ENCODE peak calls at places on chromosomes 7 and 10, in seven cellular contexts. H is kidney epithelial cell; E is H9; J is DND-41; W is foreskin fibroblast; U is endodermal cell; L is activated CD8-positive, alpha-beta T cell treated with anti-CD3 and anti-CD28 coated beads for 36 hours. G is an unnamed sample.

GRCh38 chr7:95636140-95636539 is 39.8 kb upstream of the PDK4 start:
- DNase-seq in U (no peak), L (no peak), W (peak), H (peak), E (no peak), J (no peak), G (no peak)

GRCh38 chr7:129630341-129630740 is 18.8 kb downstream of the NRF1 start:
- DNase-seq in E (no peak), H (no peak), J (no peak), W (no peak), U (no peak), L (no peak), G (no peak)

GRCh38 chr7:17109017-17109416 is 189.4 kb upstream of the AHR start:
- DNase-seq in W (peak), H (no peak), J (no peak), U (no peak), L (no peak), E (no peak), G (no peak)

GRCh38 chr7:143417734-143418378 is 9.2 kb upstream of the EPHA1 start:
- DNase-seq in U (no peak), E (no peak), L (no peak), H (no peak), J (no peak), W (peak), G (no peak)

GRCh38 chr7:80307251-80307856 is 172.7 kb downstream of the GNAI1 start:
- DNase-seq in U (no peak), H (no peak), L (no peak), J (no peak), W (peak), E (no peak), G (no peak)

GRCh38 chr7:45692031-45692430 is 117.9 kb downstream of the ADCY1 start:
- DNase-seq in W (no peak), H (no peak), J (no peak), U (no peak), E (no peak), L (no peak), G (no peak)

GRCh38 chr10:12409613-12410012 is 60.3 kb downstream of the CAMK1D start:
- DNase-seq in U (no peak), L (no peak), E (no peak), W (no peak), J (no peak), H (no peak), G (no peak)

GRCh38 chr7:138049505-138050116 is 26.6 kb upstream of the AKR1D1 start:
- DNase-seq in E (no peak), W (no peak), U (no peak), L (no peak), H (no peak), J (no peak), G (no peak)

GRCh38 chr7:101021703-101022102 is 1.8 kb downstream of the MUC17 start:
- DNase-seq in W (no peak), J (no peak), E (no peak), L (no peak), H (no peak), U (no peak), G (no peak)

GRCh38 chr7:13879994-13880686 is 109.3 kb downstream of the ETV1 start:
- DNase-seq in E (no peak), U (no peak), H (peak), J (no peak), L (no peak), W (peak), G (no peak)

GRCh38 chr7:100021297-100021696 is 5.9 kb downstream of the ZKSCAN1 start:
- DNase-seq in U (no peak), H (no peak), W (no peak), L (peak), E (no peak), J (no peak), G (no peak)

GRCh38 chr10:103912759-103913158 is 5.2 kb downstream of the STN1 start:
- DNase-seq in U (no peak), E (no peak), W (no peak), J (no peak), H (no peak), L (no peak), G (no peak)

GRCh38 chr7:16929146-16929762 is 47.5 kb upstream of the AGR3 start:
- DNase-seq in J (no peak), L (no peak), E (no peak), W (no peak), H (no peak), U (no peak), G (no peak)

GRCh38 chr7:101058355-101058754 is 26.9 kb upstream of the TRIM56 start:
- DNase-seq in U (peak), W (peak), J (peak), H (no peak), L (peak), E (peak), G (peak)

GRCh38 chr7:9891056-9891455 is 1082.6 kb upstream of the PHF14 start:
- DNase-seq in E (no peak), H (no peak), J (no peak), L (no peak), U (no peak), W (no peak), G (no peak)

GRCh38 chr7:805261-805660 is 27.0 kb upstream of the SUN1 start:
- DNase-seq in U (no peak), E (no peak), W (no peak), L (no peak), J (no peak), H (no peak), G (peak)

GRCh38 chr10:79376751-79377556 is 29.7 kb downstream of the PPIF start:
- DNase-seq in J (no peak), H (no peak), E (no peak), W (no peak), U (no peak), L (no peak), G (no peak)

GRCh38 chr10:124625831-124626238 is 118.3 kb downstream of the FAM53B start:
- DNase-seq in H (no peak), L (no peak), U (no peak), J (no peak), W (no peak), E (no peak), G (no peak)

GRCh38 chr7:134886353-134887057 is 99.8 kb upstream of the AGBL3 start:
- DNase-seq in E (no peak), J (no peak), U (no peak), L (no peak), H (no peak), W (peak), G (no peak)

GRCh38 chr10:109343293-109343692 is 580.0 kb downstream of the XPNPEP1 start:
- DNase-seq in W (peak), E (no peak), H (peak), L (no peak), U (no peak), J (no peak), G (no peak)

GRCh38 chr7:146106319-146106718 is 10.3 kb upstream of the CNTNAP2 start:
- DNase-seq in L (no peak), U (no peak), J (no peak), E (no peak), W (no peak), H (no peak), G (no peak)

GRCh38 chr10:6300106-6300783 is 97.5 kb downstream of the PFKFB3 start:
- DNase-seq in U (no peak), L (peak), J (peak), E (no peak), W (peak), H (peak), G (no peak)

GRCh38 chr10:78047314-78047891 is 13.7 kb downstream of the RPS24 start:
- DNase-seq in H (peak), J (peak), L (peak), W (peak), U (peak), E (peak), G (peak)
- TF ChIP-seq CTCF in H (peak), J (peak), L (peak), W (peak), U (peak), E (peak), G (peak)

DNA sequence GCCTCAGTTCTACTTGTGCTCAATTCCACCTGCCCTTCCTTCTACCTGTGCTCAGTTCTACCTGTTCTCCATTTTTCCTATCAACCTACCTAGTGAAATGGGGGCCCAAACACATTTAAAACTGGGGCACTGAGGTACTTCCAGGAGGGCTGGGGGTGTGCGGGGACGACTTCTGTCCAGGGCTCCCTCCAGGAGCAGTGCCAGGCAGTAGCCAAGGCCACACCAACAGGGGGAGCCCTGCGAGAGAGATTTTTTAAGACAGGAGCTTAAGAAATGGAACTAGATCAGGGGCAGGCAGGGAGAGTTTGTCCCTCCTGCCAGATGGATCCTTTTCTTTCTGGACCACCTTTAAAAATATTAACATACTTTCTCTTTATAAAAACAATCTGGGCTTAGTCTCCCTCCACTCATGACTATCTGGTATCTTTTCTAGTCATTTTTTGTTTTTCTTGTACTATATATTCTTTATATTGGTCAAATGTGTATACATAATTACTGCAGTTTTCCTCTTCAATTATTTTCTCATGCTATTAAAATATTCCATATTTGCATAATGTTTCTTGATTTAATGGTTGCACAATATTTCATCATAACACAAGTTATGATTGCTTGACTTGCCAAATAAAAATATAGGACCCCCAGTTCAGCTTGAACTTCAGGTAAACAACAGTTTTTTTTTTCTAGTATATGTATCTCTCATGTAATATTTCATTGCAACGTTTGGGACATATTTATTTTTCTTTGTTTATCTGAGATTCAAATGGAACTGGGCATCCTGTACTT is 47.3 kb upstream of the INSYN2A start:
- DNase-seq in U (peak), L (peak), W (peak), J (peak), H (no peak), E (peak), G (peak)
- TF ChIP-seq CTCF in U (peak), L (peak), W (peak), J (peak), H (peak), E (peak), G (peak)

GRCh38 chr10:115136616-115137015 is 43.5 kb downstream of the ATRNL1 start:
- DNase-seq in J (no peak), L (no peak), U (no peak), W (no peak), H (no peak), E (no peak), G (no peak)

DNA sequence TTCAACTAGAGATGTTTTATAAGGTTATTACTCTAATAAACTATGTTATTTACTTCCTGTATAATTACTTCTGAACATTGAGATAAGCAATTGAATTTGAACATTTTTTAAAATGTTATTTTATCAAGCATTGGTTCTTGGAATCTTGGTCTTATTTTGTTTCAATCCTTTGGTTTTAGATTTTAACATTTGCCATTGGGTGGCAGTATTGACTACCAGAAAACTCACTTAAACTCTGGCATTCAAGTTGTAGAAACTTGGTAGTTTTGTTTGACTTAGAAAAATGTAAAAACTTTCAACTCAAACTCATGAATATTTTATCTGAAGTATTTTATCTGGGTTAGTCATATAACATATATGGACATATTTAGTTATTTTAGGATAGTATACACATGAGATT is 48.1 kb downstream of the ATRNL1 start:
- DNase-seq in J (no peak), L (no peak), E (no peak), W (peak), H (peak), U (no peak), G (no peak)
- TF ChIP-seq CTCF in J (peak), L (no peak), E (peak), W (peak), H (peak), U (peak), G (peak)

DNA sequence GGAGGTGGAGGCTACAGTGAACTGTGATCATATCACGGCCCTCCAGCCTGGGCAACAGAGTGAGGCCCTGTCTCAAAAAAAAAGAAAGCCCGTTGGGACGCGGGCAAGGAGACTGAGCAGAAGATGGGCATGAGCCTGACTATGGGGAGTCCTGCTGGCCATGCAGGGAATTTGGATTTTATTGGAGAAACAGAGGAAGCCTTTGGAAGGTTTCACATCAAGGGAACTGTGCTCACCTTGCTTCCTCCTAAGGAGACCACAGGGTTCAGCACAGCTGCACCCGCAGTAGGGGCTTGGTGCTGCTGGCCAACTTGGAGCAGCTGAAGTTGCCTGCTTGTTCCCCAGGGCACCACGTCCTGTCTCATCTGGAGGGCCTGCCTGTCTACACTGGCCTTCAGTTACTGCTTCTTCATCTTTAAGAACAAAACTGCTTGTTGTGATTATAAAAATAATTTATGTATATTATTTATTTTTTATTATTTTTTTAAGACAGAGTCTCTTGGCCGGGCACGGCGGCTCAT is 1.5 kb downstream of the IQCE start:
- DNase-seq in U (no peak), E (no peak), J (peak), H (no peak), L (no peak), W (no peak), G (no peak)
- TF ChIP-seq CTCF in U (peak), E (no peak), J (no peak), H (peak), L (peak), W (no peak), G (no peak)

GRCh38 chr10:97686962-97687784 is at the start of gene AVPI1:
- DNase-seq in L (peak), W (peak), E (peak), J (peak), U (peak), H (peak), G (peak)

GRCh38 chr10:97684866-97685394 is 2.1 kb downstream of the AVPI1 start:
- DNase-seq in H (no peak), U (no peak), J (no peak), W (peak), L (no peak), E (no peak), G (no peak)

GRCh38 chr10:97686301-97686961 is 610 bp downstream of the AVPI1 start:
- DNase-seq in E (no peak), W (no peak), U (no peak), H (no peak), J (no peak), L (peak), G (no peak)

GRCh38 chr10:97683556-97684357 is 3.3 kb downstream of the AVPI1 start:
- DNase-seq in L (no peak), E (peak), H (no peak), W (peak), U (peak), J (no peak), G (no peak)

DNA sequence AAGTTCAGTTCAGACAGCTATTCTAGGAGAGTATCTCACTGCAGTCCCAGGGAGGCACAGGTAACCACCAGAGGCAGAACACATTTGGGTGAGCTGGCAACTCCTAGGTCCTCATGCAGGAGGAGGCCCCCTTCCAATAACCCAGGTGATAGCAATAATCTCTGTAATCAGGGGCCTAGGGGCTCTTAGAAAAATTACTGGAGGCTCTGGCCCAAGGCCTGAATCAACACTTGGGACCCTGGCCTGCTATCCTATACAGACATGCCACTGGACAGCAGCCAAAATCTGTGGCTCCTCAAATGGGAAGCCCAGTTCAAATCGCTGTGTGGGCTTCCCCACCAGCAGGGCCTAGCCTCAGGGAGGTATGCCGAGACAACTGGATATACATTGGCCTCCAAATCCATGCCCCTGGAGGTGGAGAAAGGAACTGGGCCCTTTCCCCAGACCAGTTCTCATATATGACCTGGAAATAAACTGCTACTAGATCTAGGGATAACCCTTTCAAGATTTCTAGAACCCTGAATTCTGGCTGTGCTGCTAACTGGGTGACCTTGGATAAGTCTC is 1.6 kb downstream of the AVPI1 start:
- DNase-seq in L (no peak), H (no peak), J (no peak), U (peak), W (peak), E (peak), G (no peak)
- TF ChIP-seq CTCF in L (no peak), H (peak), J (no peak), U (peak), W (peak), E (peak), G (peak)

GRCh38 chr10:63718453-63718852 is 197.3 kb downstream of the REEP3 start:
- DNase-seq in L (no peak), U (no peak), J (no peak), E (no peak), H (no peak), W (peak), G (no peak)
- TF ChIP-seq CTCF in L (no peak), U (no peak), J (no peak), E (no peak), H (no peak), W (no peak), G (no peak)

G was measured in nephron progenitor cell.